ENCODE peak calls at places on chromosomes 4 and X, in eight cellular contexts. One of them, this sample, is unnamed.

GRCh38 chr4:148980782-148981181 is 538.6 kb upstream of the NR3C2 start:
- DNase-seq in aorta: no peak
- DNase-seq in pancreas: no peak
- DNase-seq in HCT116: no peak
- DNase-seq in GM23248: no peak
- DNase-seq in PC-3: no peak
- DNase-seq in SK-N-SH: no peak
- DNase-seq in uterus: no peak
- DNase-seq in this sample: no peak

GRCh38 chr4:20474119-20474518 is 222.4 kb downstream of the SLIT2 start:
- DNase-seq in aorta: no peak
- DNase-seq in pancreas: no peak
- DNase-seq in HCT116: no peak
- DNase-seq in GM23248: peak; percentile 51
- DNase-seq in PC-3: peak; percentile 31
- DNase-seq in SK-N-SH: no peak
- DNase-seq in uterus: no peak
- DNase-seq in this sample: peak; percentile 25

GRCh38 chr4:105145913-105146285 is 777 bp upstream of the TET2 start:
- DNase-seq in aorta: peak; percentile 64
- DNase-seq in pancreas: no peak
- DNase-seq in HCT116: no peak
- DNase-seq in GM23248: no peak
- DNase-seq in PC-3: no peak
- DNase-seq in SK-N-SH: no peak
- DNase-seq in uterus: no peak
- DNase-seq in this sample: no peak

GRCh38 chr4:38046735-38047487 is 86.7 kb downstream of the PTTG2 start:
- DNase-seq in aorta: no peak
- DNase-seq in pancreas: no peak
- DNase-seq in HCT116: no peak
- DNase-seq in GM23248: no peak
- DNase-seq in PC-3: no peak
- DNase-seq in SK-N-SH: no peak
- DNase-seq in uterus: no peak
- DNase-seq in this sample: no peak

GRCh38 chr4:138992676-138993075 is 22.9 kb upstream of the NOCT start:
- DNase-seq in aorta: no peak
- DNase-seq in pancreas: no peak
- DNase-seq in HCT116: no peak
- DNase-seq in GM23248: no peak
- DNase-seq in PC-3: no peak
- DNase-seq in SK-N-SH: no peak
- DNase-seq in uterus: no peak
- DNase-seq in this sample: no peak

GRCh38 chrX:22063284-22063683 is 31.2 kb downstream of the PHEX start:
- DNase-seq in aorta: no peak
- DNase-seq in pancreas: no peak
- DNase-seq in HCT116: no peak
- DNase-seq in GM23248: no peak
- DNase-seq in PC-3: no peak
- DNase-seq in SK-N-SH: no peak
- DNase-seq in uterus: peak; percentile 18
- DNase-seq in this sample: no peak

GRCh38 chr4:84582302-84582987 is 482 bp upstream of the CDS1 start:
- DNase-seq in aorta: peak; percentile 85
- DNase-seq in pancreas: peak; percentile 99
- DNase-seq in HCT116: peak; percentile 81
- DNase-seq in GM23248: peak; percentile 67
- DNase-seq in PC-3: peak; percentile 91
- DNase-seq in SK-N-SH: peak; percentile 88
- DNase-seq in uterus: peak; percentile 90
- DNase-seq in this sample: peak; percentile 89

GRCh38 chr4:156976147-156976546 is 4.5 kb upstream of the PDGFC start:
- DNase-seq in aorta: no peak
- DNase-seq in pancreas: no peak
- DNase-seq in HCT116: no peak
- DNase-seq in GM23248: peak; percentile 73
- DNase-seq in PC-3: peak; percentile 53
- DNase-seq in SK-N-SH: no peak
- DNase-seq in uterus: no peak
- DNase-seq in this sample: peak; percentile 70

GRCh38 chrX:10395643-10396042 is 224.7 kb downstream of the MID1 start:
- DNase-seq in aorta: no peak
- DNase-seq in pancreas: no peak
- DNase-seq in HCT116: no peak
- DNase-seq in GM23248: no peak
- DNase-seq in PC-3: no peak
- DNase-seq in SK-N-SH: no peak
- DNase-seq in uterus: no peak
- DNase-seq in this sample: no peak

GRCh38 chrX:68835468-68835867 is 6.6 kb downstream of the EFNB1 start:
- DNase-seq in aorta: no peak
- DNase-seq in pancreas: no peak
- DNase-seq in HCT116: no peak
- DNase-seq in GM23248: no peak
- DNase-seq in PC-3: no peak
- DNase-seq in SK-N-SH: no peak
- DNase-seq in uterus: peak; percentile 3
- DNase-seq in this sample: no peak

GRCh38 chr4:181613210-181613609 is 630.0 kb upstream of the TENM3 start:
- DNase-seq in aorta: no peak
- DNase-seq in pancreas: no peak
- DNase-seq in HCT116: no peak
- DNase-seq in GM23248: no peak
- DNase-seq in PC-3: no peak
- DNase-seq in SK-N-SH: no peak
- DNase-seq in uterus: no peak
- DNase-seq in this sample: no peak

GRCh38 chr4:88382621-88383020 is 4.0 kb downstream of the HERC6 start:
- DNase-seq in aorta: no peak
- DNase-seq in pancreas: no peak
- DNase-seq in HCT116: no peak
- DNase-seq in GM23248: no peak
- DNase-seq in PC-3: no peak
- DNase-seq in SK-N-SH: no peak
- DNase-seq in uterus: no peak
- DNase-seq in this sample: peak; percentile 5

GRCh38 chrX:129553619-129554288 is 13.7 kb downstream of the OCRL start:
- DNase-seq in aorta: no peak
- DNase-seq in pancreas: no peak
- DNase-seq in HCT116: no peak
- DNase-seq in GM23248: no peak
- DNase-seq in PC-3: no peak
- DNase-seq in SK-N-SH: no peak
- DNase-seq in uterus: no peak
- DNase-seq in this sample: no peak

GRCh38 chrX:11305641-11306040 is 12.4 kb downstream of the AMELX start:
- DNase-seq in aorta: no peak
- DNase-seq in pancreas: no peak
- DNase-seq in HCT116: no peak
- DNase-seq in GM23248: no peak
- DNase-seq in PC-3: no peak
- DNase-seq in SK-N-SH: no peak
- DNase-seq in uterus: no peak
- DNase-seq in this sample: no peak

GRCh38 chrX:75155830-75156525 is at the start of gene ABCB7:
- DNase-seq in aorta: peak; percentile 54
- DNase-seq in pancreas: peak; percentile 73
- DNase-seq in HCT116: peak; percentile 35
- DNase-seq in GM23248: peak; percentile 79
- DNase-seq in PC-3: peak; percentile 75
- DNase-seq in SK-N-SH: peak; percentile 75
- DNase-seq in uterus: peak; percentile 58
- DNase-seq in this sample: peak; percentile 55

GRCh38 chr4:88751258-88752075 is 53.8 kb upstream of the NAP1L5 start:
- DNase-seq in aorta: no peak
- DNase-seq in pancreas: no peak
- DNase-seq in HCT116: no peak
- DNase-seq in GM23248: no peak
- DNase-seq in PC-3: peak; percentile 68
- DNase-seq in SK-N-SH: no peak
- DNase-seq in uterus: no peak
- DNase-seq in this sample: peak; percentile 25

GRCh38 chr4:14441550-14441949 is 560.7 kb upstream of the CPEB2 start:
- DNase-seq in aorta: no peak
- DNase-seq in pancreas: no peak
- DNase-seq in HCT116: no peak
- DNase-seq in GM23248: no peak
- DNase-seq in PC-3: no peak
- DNase-seq in SK-N-SH: no peak
- DNase-seq in uterus: no peak
- DNase-seq in this sample: no peak

GRCh38 chrX:13716905-13717304 is 17.5 kb downstream of the TRAPPC2 start:
- DNase-seq in aorta: no peak
- DNase-seq in pancreas: no peak
- DNase-seq in HCT116: no peak
- DNase-seq in GM23248: no peak
- DNase-seq in PC-3: no peak
- DNase-seq in SK-N-SH: no peak
- DNase-seq in uterus: no peak
- DNase-seq in this sample: no peak

DNA sequence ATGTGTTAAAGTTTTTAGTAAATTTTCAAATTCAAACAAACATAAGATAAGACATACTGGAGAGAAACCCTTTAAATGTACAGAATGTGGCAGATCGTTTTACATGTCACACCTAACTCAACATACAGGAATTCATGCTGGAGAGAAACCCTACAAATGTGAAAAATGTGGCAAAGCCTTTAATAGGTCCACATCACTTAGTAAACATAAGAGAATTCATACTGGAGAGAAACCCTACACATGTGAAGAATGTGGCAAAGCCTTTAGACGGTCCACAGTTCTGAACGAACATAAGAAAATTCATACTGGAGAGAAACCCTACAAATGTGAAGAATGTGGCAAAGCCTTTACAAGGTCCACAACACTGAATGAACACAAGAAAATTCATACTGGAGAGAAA is 32.8 kb downstream of the ZNF595 start:
- DNase-seq in aorta: no peak
- DNase-seq in pancreas: no peak
- DNase-seq in HCT116: no peak
- DNase-seq in GM23248: no peak
- DNase-seq in PC-3: no peak
- DNase-seq in SK-N-SH: no peak
- DNase-seq in uterus: no peak
- DNase-seq in this sample: no peak
- H3K4me3 ChIP-seq in aorta: peak overlapping the region; percentile 14
- H3K4me3 ChIP-seq in pancreas: no peak overlapping the region
- H3K4me3 ChIP-seq in HCT116: no peak overlapping the region
- H3K4me3 ChIP-seq in GM23248: no peak overlapping the region
- H3K4me3 ChIP-seq in PC-3: no peak overlapping the region
- H3K4me3 ChIP-seq in SK-N-SH: no peak overlapping the region
- H3K4me3 ChIP-seq in uterus: no peak overlapping the region
- H3K4me3 ChIP-seq in this sample: no peak overlapping the region

GRCh38 chrX:133992877-133993276 is 7.5 kb upstream of the GPC3 start:
- DNase-seq in aorta: no peak
- DNase-seq in pancreas: no peak
- DNase-seq in HCT116: no peak
- DNase-seq in GM23248: no peak
- DNase-seq in PC-3: no peak
- DNase-seq in SK-N-SH: no peak
- DNase-seq in uterus: no peak
- DNase-seq in this sample: no peak
- H3K27me3 ChIP-seq in aorta: no peaks in the 10 kb centered on the region
- H3K27me3 ChIP-seq in pancreas: no peaks in the 10 kb centered on the region
- H3K27me3 ChIP-seq in HCT116: no peaks in the 10 kb centered on the region
- H3K27me3 ChIP-seq in GM23248: no peaks in the 10 kb centered on the region
- H3K27me3 ChIP-seq in PC-3: peaks cover 17% of the 10 kb centered on the region
- H3K27me3 ChIP-seq in SK-N-SH: no peaks in the 10 kb centered on the region
- H3K27me3 ChIP-seq in uterus: no peaks in the 10 kb centered on the region
- H3K27me3 ChIP-seq in this sample: no peaks in the 10 kb centered on the region

GRCh38 chrX:63784902-63785692 is at the start of gene ARHGEF9:
- DNase-seq in aorta: peak; percentile 49
- DNase-seq in pancreas: peak; percentile 58
- DNase-seq in HCT116: no peak
- DNase-seq in GM23248: peak; percentile 32
- DNase-seq in PC-3: no peak
- DNase-seq in SK-N-SH: peak; percentile 69
- DNase-seq in uterus: peak; percentile 15
- DNase-seq in this sample: no peak
- H3K4me3 ChIP-seq in aorta: peak within 1 kb of the TSS; percentile 23
- H3K4me3 ChIP-seq in pancreas: no peak within 1 kb of the TSS
- H3K4me3 ChIP-seq in HCT116: no peak within 1 kb of the TSS
- H3K4me3 ChIP-seq in GM23248: peak within 1 kb of the TSS; percentile 63
- H3K4me3 ChIP-seq in PC-3: no peak within 1 kb of the TSS
- H3K4me3 ChIP-seq in SK-N-SH: peak within 1 kb of the TSS; percentile 43
- H3K4me3 ChIP-seq in uterus: peak within 1 kb of the TSS; percentile 33
- H3K4me3 ChIP-seq in this sample: no peak within 1 kb of the TSS

GRCh38 chr4:5894266-5894665 is 1.4 kb upstream of the CRMP1 start:
- DNase-seq in aorta: no peak
- DNase-seq in pancreas: no peak
- DNase-seq in HCT116: no peak
- DNase-seq in GM23248: no peak
- DNase-seq in PC-3: no peak
- DNase-seq in SK-N-SH: no peak
- DNase-seq in uterus: no peak
- DNase-seq in this sample: no peak

GRCh38 chr4:5893591-5893990 is 705 bp upstream of the CRMP1 start:
- DNase-seq in aorta: no peak
- DNase-seq in pancreas: no peak
- DNase-seq in HCT116: no peak
- DNase-seq in GM23248: no peak
- DNase-seq in PC-3: no peak
- DNase-seq in SK-N-SH: no peak
- DNase-seq in uterus: no peak
- DNase-seq in this sample: no peak

GRCh38 chr4:5892321-5893012 is 419 bp downstream of the CRMP1 start:
- DNase-seq in aorta: no peak
- DNase-seq in pancreas: no peak
- DNase-seq in HCT116: no peak
- DNase-seq in GM23248: no peak
- DNase-seq in PC-3: no peak
- DNase-seq in SK-N-SH: peak; percentile 68
- DNase-seq in uterus: no peak
- DNase-seq in this sample: no peak

GRCh38 chr4:5891563-5892320 is 1.1 kb downstream of the CRMP1 start:
- DNase-seq in aorta: no peak
- DNase-seq in pancreas: no peak
- DNase-seq in HCT116: no peak
- DNase-seq in GM23248: no peak
- DNase-seq in PC-3: no peak
- DNase-seq in SK-N-SH: peak; percentile 43
- DNase-seq in uterus: no peak
- DNase-seq in this sample: no peak

DNA sequence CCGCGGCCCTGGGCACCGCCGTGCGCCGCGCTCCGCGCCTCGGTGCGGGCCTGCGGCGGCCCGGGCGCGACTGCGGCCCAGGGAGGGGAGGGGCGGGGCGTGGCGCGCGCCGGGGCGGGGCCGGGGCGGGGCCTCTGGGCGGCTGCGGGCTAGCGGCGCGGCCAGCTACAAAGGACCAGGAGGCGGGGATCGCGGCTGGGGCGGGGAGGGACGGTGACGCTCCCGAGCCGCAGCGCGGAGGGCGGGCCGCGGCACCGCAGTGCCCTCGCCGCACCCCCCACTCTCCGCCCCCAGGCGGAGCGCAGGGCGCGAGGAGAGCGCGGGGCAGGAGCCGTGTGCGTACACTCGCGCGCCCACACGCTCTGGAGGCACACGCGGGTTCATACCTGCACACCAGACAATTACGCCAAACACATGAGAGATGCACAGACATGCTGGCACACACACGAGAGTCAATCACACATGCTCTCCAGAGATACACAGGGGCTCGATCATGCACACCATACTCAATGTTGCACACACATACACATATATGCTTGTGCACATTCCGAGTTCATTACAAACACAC is at the start of gene CRMP1:
- DNase-seq in aorta: no peak
- DNase-seq in pancreas: no peak
- DNase-seq in HCT116: no peak
- DNase-seq in GM23248: peak; percentile 32
- DNase-seq in PC-3: no peak
- DNase-seq in SK-N-SH: peak; percentile 97
- DNase-seq in uterus: no peak
- DNase-seq in this sample: no peak
- H3K27me3 ChIP-seq in aorta: no peaks in the 10 kb centered on the region
- H3K27me3 ChIP-seq in pancreas: peaks cover 39% of the 10 kb centered on the region
- H3K27me3 ChIP-seq in HCT116: peaks cover 35% of the 10 kb centered on the region
- H3K27me3 ChIP-seq in GM23248: peaks cover 75% of the 10 kb centered on the region
- H3K27me3 ChIP-seq in PC-3: peaks cover 53% of the 10 kb centered on the region
- H3K27me3 ChIP-seq in SK-N-SH: peaks cover 28% of the 10 kb centered on the region
- H3K27me3 ChIP-seq in uterus: peaks cover 29% of the 10 kb centered on the region
- H3K27me3 ChIP-seq in this sample: peaks cover 40% of the 10 kb centered on the region